ENCODE peak calls at places on chromosomes 6 and 20, in seven cellular contexts. L is nucleus accumbens, R is A549, H is NCI-H510A, Q is GM04504, N is DMS53, S is AG04450. V is an unnamed sample.

GRCh38 chr20:49132995-49133451 is 55.1 kb downstream of the STAU1 start:
- DNase-seq in Q (peak), H (peak), S (peak), L (peak), N (peak), R (peak), V (no peak)

GRCh38 chr6:84428300-84428907 is 201.0 kb upstream of the CEP162 start:
- DNase-seq in Q (peak), H (no peak), S (no peak), R (peak), N (peak), L (no peak), V (no peak)

GRCh38 chr20:9454781-9455180 is 59.6 kb upstream of the LAMP5 start:
- DNase-seq in S (no peak), H (no peak), N (no peak), L (no peak), R (no peak), Q (no peak), V (no peak)

GRCh38 chr20:2746636-2747265 is 53.7 kb downstream of the CPXM1 start:
- DNase-seq in S (no peak), N (no peak), Q (no peak), L (no peak), R (no peak), H (no peak), V (no peak)

GRCh38 chr20:56604690-56605089 is 24.4 kb upstream of the TFAP2C start:
- DNase-seq in L (no peak), Q (no peak), H (no peak), S (no peak), R (no peak), N (no peak), V (no peak)

GRCh38 chr6:26267083-26267589 is 97.9 kb upstream of the BTN3A2 start:
- DNase-seq in H (no peak), S (no peak), N (no peak), R (no peak), L (no peak), Q (no peak), V (no peak)

GRCh38 chr20:32458061-32458836 is 100.1 kb downstream of the ASXL1 start:
- DNase-seq in N (peak), S (no peak), H (no peak), L (no peak), Q (no peak), R (no peak), V (no peak)

GRCh38 chr6:157323924-157324276 is 581 bp upstream of the TMEM242 start:
- DNase-seq in Q (peak), H (no peak), N (no peak), S (peak), L (no peak), R (peak), V (peak)

GRCh38 chr6:161941565-161941964 is 667.7 kb upstream of the AGPAT4 start:
- DNase-seq in N (no peak), L (no peak), H (no peak), R (no peak), S (no peak), Q (no peak), V (no peak)

GRCh38 chr20:35947489-35947888 is 6.8 kb downstream of the SCAND1 start:
- DNase-seq in L (no peak), H (no peak), R (peak), N (peak), Q (no peak), S (no peak), V (peak)

GRCh38 chr20:51137461-51137860 is 114.6 kb upstream of the KCNG1 start:
- DNase-seq in L (no peak), N (no peak), S (no peak), Q (no peak), R (no peak), H (no peak), V (no peak)

GRCh38 chr6:21666200-21666671 is 72.7 kb downstream of the SOX4 start:
- DNase-seq in N (peak), H (peak), S (no peak), Q (no peak), L (no peak), R (no peak), V (peak)

GRCh38 chr20:58576590-58576944 is 61.4 kb upstream of the APCDD1L start:
- DNase-seq in N (no peak), Q (no peak), H (no peak), S (no peak), R (no peak), L (no peak), V (no peak)

GRCh38 chr6:3392059-3392458 is 64.8 kb downstream of the SLC22A23 start:
- DNase-seq in H (no peak), Q (no peak), S (no peak), R (no peak), L (no peak), N (no peak), V (no peak)

GRCh38 chr20:41524980-41525613 is 93.1 kb downstream of the CHD6 start:
- DNase-seq in Q (peak), L (no peak), H (no peak), R (no peak), S (no peak), N (no peak), V (no peak)

GRCh38 chr20:61761453-61762207 is 304.1 kb downstream of the TAF4 start:
- DNase-seq in R (no peak), N (no peak), L (no peak), H (no peak), Q (no peak), S (no peak), V (no peak)

GRCh38 chr6:31958412-31958740 is 395 bp downstream of the NELFE start:
- DNase-seq in L (no peak), H (no peak), R (no peak), S (no peak), Q (no peak), N (no peak), V (no peak)

GRCh38 chr6:16229710-16230109 is 8.7 kb upstream of the GMPR start:
- DNase-seq in N (no peak), S (no peak), Q (no peak), H (no peak), R (no peak), L (no peak), V (no peak)

GRCh38 chr6:136552054-136552453 is 1.8 kb upstream of the MAP7 start:
- DNase-seq in Q (no peak), N (peak), R (no peak), L (no peak), H (no peak), S (no peak), V (no peak)

GRCh38 chr6:82045965-82046756 is 201.4 kb downstream of the IBTK start:
- DNase-seq in R (no peak), L (no peak), H (no peak), Q (peak), N (no peak), S (peak), V (no peak)